ENCODE peak calls at places on chromosomes 5 and 9, in six cellular contexts. Z is effector memory CD8-positive, alpha-beta T cell; M is NCI-H345; R is NCI-H2029 treated with DMSO at 0.1 percent for 48 hours; K is H54; D is IMR-90. G is an unnamed sample.

GRCh38 chr5:149731332-149731616 is 1.2 kb downstream of the PPARGC1B start:
- DNase-seq in M (no peak), Z (no peak), R (no peak), D (no peak), K (no peak), G (no peak)

GRCh38 chr5:170357853-170358497 is 31.2 kb downstream of the KCNMB1 start:
- DNase-seq in M (no peak), D (no peak), Z (no peak), R (no peak), K (no peak), G (no peak)

GRCh38 chr5:172768573-172769323 is 2.2 kb downstream of the DUSP1 start:
- DNase-seq in K (no peak), D (peak), Z (peak), R (no peak), M (no peak), G (peak)

GRCh38 chr5:141637266-141637692 is 482 bp downstream of the RELL2 start:
- DNase-seq in M (peak), Z (peak), D (no peak), R (no peak), K (peak), G (peak)

GRCh38 chr5:106367281-106367680 is 1303.5 kb downstream of the EFNA5 start:
- DNase-seq in K (no peak), D (no peak), M (no peak), Z (no peak), R (no peak), G (no peak)

GRCh38 chr9:34997375-34997774 is 7.8 kb downstream of the DNAJB5 start:
- DNase-seq in Z (no peak), K (no peak), M (no peak), D (no peak), R (no peak), G (no peak)

GRCh38 chr5:121797677-121798518 is 53.8 kb upstream of the FTMT start:
- DNase-seq in R (no peak), K (no peak), M (no peak), D (no peak), Z (no peak), G (no peak)

GRCh38 chr9:136728548-136729123 is 14.1 kb downstream of the LCN10 start:
- DNase-seq in R (no peak), M (no peak), Z (no peak), K (no peak), D (peak), G (no peak)

G was measured in naive thymus-derived CD4-positive, alpha-beta T cell.